ENCODE peak calls at places on chromosomes 2 and 18, in four cellular contexts. N, W, C and J are unnamed samples.

GRCh38 chr2:235642446-235643107 is 148.7 kb downstream of the AGAP1 start:
- DNase-seq in N (no peak), C (no peak), W (no peak), J (no peak)

GRCh38 chr2:46711156-46711555 is 204.4 kb downstream of the MCFD2 start:
- DNase-seq in N (no peak), W (no peak), C (no peak), J (no peak)

GRCh38 chr2:61463769-61464475 is 7.0 kb downstream of the USP34 start:
- DNase-seq in N (no peak), C (no peak), W (no peak), J (no peak)

GRCh38 chr2:33620-34019 is 12.7 kb downstream of the FAM110C start:
- DNase-seq in C (no peak), N (no peak), W (peak; percentile 40), J (no peak)

GRCh38 chr2:151791545-151791944 is 36.7 kb downstream of the ARL5A start:
- DNase-seq in W (no peak), C (no peak), N (no peak), J (no peak)

GRCh38 chr2:144679942-144680341 is 160.0 kb upstream of the ZEB2 start:
- DNase-seq in N (no peak), C (no peak), W (no peak), J (no peak)

GRCh38 chr2:145546091-145546490 is 1026.2 kb upstream of the ZEB2 start:
- DNase-seq in W (no peak), C (no peak), N (no peak), J (no peak)

GRCh38 chr2:186426153-186427016 is 59.7 kb upstream of the ZC3H15 start:
- DNase-seq in C (no peak), N (peak; percentile 44), W (peak; percentile 46), J (no peak)

GRCh38 chr18:5865521-5865920 is 29.8 kb downstream of the TMEM200C start:
- DNase-seq in N (no peak), W (no peak), C (no peak), J (no peak)

GRCh38 chr2:199932312-199932855 is 21.3 kb downstream of the C2orf69 start:
- DNase-seq in C (no peak), N (no peak), W (no peak), J (no peak)

GRCh38 chr18:36203360-36203895 is 16.1 kb downstream of the MOCOS start:
- DNase-seq in W (no peak), C (no peak), N (no peak), J (no peak)

GRCh38 chr2:148554459-148555247 is 89.9 kb upstream of the EPC2 start:
- DNase-seq in N (no peak), C (peak; percentile 65), W (no peak), J (peak; percentile 93)

GRCh38 chr2:72115361-72116080 is 32.1 kb downstream of the CYP26B1 start:
- DNase-seq in C (peak; percentile 61), W (no peak), N (no peak), J (peak; percentile 61)

GRCh38 chr2:7847321-7847720 is 834.5 kb upstream of the ID2 start:
- DNase-seq in W (no peak), N (no peak), C (no peak), J (no peak)

GRCh38 chr2:31003717-31004116 is 134.5 kb downstream of the GALNT14 start:
- DNase-seq in C (no peak), N (no peak), W (no peak), J (no peak)

GRCh38 chr2:131034122-131035051 is 58.9 kb downstream of the FAM168B start:
- DNase-seq in W (no peak), N (no peak), C (no peak), J (peak; percentile 20)

GRCh38 chr2:193808877-193809276 is 1614.1 kb upstream of the TMEFF2 start:
- DNase-seq in C (no peak), W (no peak), N (no peak), J (no peak)

GRCh38 chr2:201964631-201965206 is 68.9 kb upstream of the FZD7 start:
- DNase-seq in C (no peak), N (no peak), W (no peak), J (no peak)

GRCh38 chr2:233251306-233252116 is at the start of gene ATG16L1:
- DNase-seq in N (peak; percentile 73), W (peak; percentile 96), C (peak; percentile 90), J (peak; percentile 96)

GRCh38 chr2:112187805-112188596 is 49.8 kb downstream of the FBLN7 start:
- DNase-seq in N (no peak), C (no peak), W (no peak), J (no peak)

GRCh38 chr2:12714391-12715221 is 2.1 kb upstream of the TRIB2 start:
- DNase-seq in N (no peak), W (no peak), C (no peak), J (no peak)

GRCh38 chr2:107002735-107003134 is 116.8 kb upstream of the ST6GAL2 start:
- DNase-seq in N (no peak), W (no peak), C (no peak), J (no peak)

GRCh38 chr18:40866013-40866644 is 1088.9 kb upstream of the PIK3C3 start:
- DNase-seq in C (no peak), N (no peak), W (no peak), J (no peak)

GRCh38 chr2:23697256-23697655 is 229.7 kb downstream of the ATAD2B start:
- DNase-seq in W (no peak), N (no peak), C (no peak), J (no peak)

GRCh38 chr18:59877366-59877765 is 22.4 kb upstream of the PMAIP1 start:
- DNase-seq in W (no peak), C (no peak), N (no peak), J (no peak)

GRCh38 chr2:231934441-231935206 is 8.4 kb upstream of the NPPC start:
- DNase-seq in W (peak; percentile 52), C (no peak), N (no peak), J (no peak)

GRCh38 chr18:49241852-49242251 is 218.6 kb downstream of the DYM start:
- DNase-seq in W (no peak), N (no peak), C (no peak), J (no peak)

GRCh38 chr2:65366595-65367125 is 65.7 kb downstream of the SPRED2 start:
- DNase-seq in C (no peak), W (peak; percentile 77), N (peak; percentile 11), J (no peak)

GRCh38 chr2:74670263-74670662 is 16.2 kb downstream of the SEMA4F start:
- DNase-seq in W (no peak), N (no peak), C (no peak), J (no peak)

GRCh38 chr2:163191372-163191771 is 352.8 kb upstream of the KCNH7 start:
- DNase-seq in N (no peak), W (peak; percentile 24), C (no peak), J (no peak)

GRCh38 chr2:46164581-46165301 is 132.5 kb upstream of the EPAS1 start:
- DNase-seq in C (no peak), N (no peak), W (no peak), J (no peak)

DNA sequence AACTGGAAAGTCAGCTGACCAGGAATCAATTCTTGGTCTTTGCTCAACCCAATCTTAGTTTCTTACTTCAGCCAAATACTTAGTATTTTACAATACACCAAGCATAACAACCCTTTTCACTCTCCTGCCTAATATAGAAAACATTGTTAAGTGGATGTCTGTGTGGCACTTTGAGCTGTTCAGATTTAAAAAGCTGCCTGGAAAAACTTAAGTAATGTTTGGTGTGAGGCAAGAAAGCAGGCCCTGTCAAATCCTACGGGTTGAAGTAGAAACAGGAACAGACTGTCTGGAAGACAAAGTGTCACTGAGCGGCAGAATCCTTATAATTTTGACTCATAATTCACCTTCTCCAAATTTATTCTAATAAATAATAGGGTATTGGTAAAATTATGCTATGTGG is 37.1 kb upstream of the FRZB start:
- DNase-seq in N (no peak), C (no peak), W (no peak), J (no peak)
- TF ChIP-seq SUZ12 in N (no peak), C (no peak), W (no peak), J (no peak)

GRCh38 chr2:216172493-216172892 is 63.3 kb downstream of the XRCC5 start:
- DNase-seq in N (no peak), C (no peak), W (no peak), J (no peak)
- H3K36me3 ChIP-seq in N (peaks cover 55% of the 10 kb centered on the region), C (peaks cover 12% of the 10 kb centered on the region), W (peaks cover 17% of the 10 kb centered on the region), J (peaks cover 79% of the 10 kb centered on the region)

DNA sequence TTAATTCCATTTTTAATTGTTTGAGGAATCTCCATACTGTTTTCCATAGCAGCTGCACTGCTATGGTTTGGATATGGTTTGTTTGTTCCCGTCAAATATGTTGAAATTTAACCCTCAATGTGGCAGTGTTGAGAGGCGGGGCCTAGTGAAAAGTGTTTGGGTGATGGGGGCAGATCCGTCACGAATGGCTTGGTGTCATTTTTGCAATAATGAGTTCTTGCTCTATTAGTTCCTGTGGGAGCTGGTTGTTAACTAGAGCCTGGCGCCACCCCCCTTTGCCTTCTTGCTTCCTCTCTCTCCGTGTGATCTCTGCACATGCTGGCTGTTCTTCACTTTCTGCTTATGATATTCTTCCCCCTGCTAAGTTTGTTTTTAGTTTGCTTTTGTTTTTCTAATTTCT is 71.4 kb upstream of the LDLRAD4 start:
- DNase-seq in N (no peak), W (peak; percentile 47), C (no peak), J (no peak)
- TF ChIP-seq SUZ12 in N (no peak), W (no peak), C (no peak), J (no peak)

DNA sequence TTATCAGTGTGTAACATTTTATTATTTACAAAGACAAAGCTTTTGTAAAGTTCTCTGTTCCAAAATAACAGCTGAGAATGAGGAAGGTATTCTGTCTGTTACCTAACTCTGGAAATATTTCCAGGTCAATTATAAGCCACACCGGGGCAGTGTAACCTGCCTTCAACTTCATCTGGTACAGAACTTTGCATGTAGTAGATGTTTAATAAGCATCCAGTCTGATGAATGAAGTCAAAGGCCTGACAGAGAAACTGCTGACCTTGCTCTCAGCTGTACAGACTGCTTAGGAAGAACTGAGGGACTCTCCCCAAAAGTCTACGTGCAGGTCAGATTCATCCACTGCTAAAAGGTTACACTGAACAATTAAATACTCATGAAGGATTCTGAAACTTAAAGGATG is 43.3 kb downstream of the WDFY1 start:
- DNase-seq in C (no peak), N (no peak), W (peak; percentile 55), J (no peak)
- H3K36me3 ChIP-seq in C (peaks cover 7% of the 10 kb centered on the region), N (peaks cover 13% of the 10 kb centered on the region), W (peaks cover 16% of the 10 kb centered on the region), J (peaks cover 44% of the 10 kb centered on the region)

GRCh38 chr18:55908790-55909408 is 320.9 kb upstream of the TCF4 start:
- DNase-seq in C (no peak), N (no peak), W (no peak), J (no peak)

GRCh38 chr18:55907352-55908045 is 319.5 kb upstream of the TCF4 start:
- DNase-seq in C (no peak), N (no peak), W (no peak), J (no peak)

GRCh38 chr18:55912071-55912470 is 324.1 kb upstream of the TCF4 start:
- DNase-seq in N (no peak), C (no peak), W (no peak), J (no peak)

GRCh38 chr18:55912919-55913318 is 324.9 kb upstream of the TCF4 start:
- DNase-seq in N (no peak), W (no peak), C (no peak), J (no peak)

GRCh38 chr18:55910328-55910727 is 322.3 kb upstream of the TCF4 start:
- DNase-seq in C (no peak), W (no peak), N (no peak), J (no peak)
- TF ChIP-seq SUZ12 in C (no peak), W (no peak), N (no peak), J (no peak)

GRCh38 chr18:31901063-31901462 is 41.9 kb downstream of the TRAPPC8 start:
- DNase-seq in C (no peak), N (no peak), W (no peak), J (no peak)
- H3K36me3 ChIP-seq in C (no peaks in the 10 kb centered on the region), N (peaks cover 9% of the 10 kb centered on the region), W (peaks cover 4% of the 10 kb centered on the region), J (peaks cover 61% of the 10 kb centered on the region)

GRCh38 chr18:8754995-8755955 is 49.9 kb downstream of the MTCL1 start:
- DNase-seq in C (no peak), W (no peak), N (peak; percentile 7), J (no peak)
- TF ChIP-seq SUZ12 in C (no peak), W (no peak), N (no peak), J (no peak)